ENCODE peak calls at places on chromosomes 5 and 9, in seven cellular contexts. One of them, this sample, is unnamed.

GRCh38 chr5:4804619-4805211 is 335.4 kb upstream of the ADAMTS16 start:
- DNase-seq in foreskin keratinocyte: no peak
- DNase-seq in fibroblast of lung: no peak
- DNase-seq in chondrocyte: no peak
- DNase-seq in fibroblast of pulmonary artery: no peak
- DNase-seq in lower leg skin: no peak
- DNase-seq in neural crest cell: no peak
- DNase-seq in this sample: no peak

GRCh38 chr9:20987521-20987920 is 43.9 kb downstream of the HACD4 start:
- DNase-seq in fibroblast of pulmonary artery: no peak
- DNase-seq in chondrocyte: no peak
- DNase-seq in neural crest cell: no peak
- DNase-seq in lower leg skin: no peak
- DNase-seq in foreskin keratinocyte: no peak
- DNase-seq in fibroblast of lung: no peak
- DNase-seq in this sample: no peak

GRCh38 chr9:136808781-136809158 is 1.0 kb downstream of the RABL6 start:
- DNase-seq in fibroblast of pulmonary artery: peak
- DNase-seq in chondrocyte: no peak
- DNase-seq in foreskin keratinocyte: no peak
- DNase-seq in lower leg skin: no peak
- DNase-seq in fibroblast of lung: peak
- DNase-seq in neural crest cell: no peak
- DNase-seq in this sample: no peak

GRCh38 chr5:94761786-94762185 is 143.3 kb downstream of the SLF1 start:
- DNase-seq in fibroblast of pulmonary artery: no peak
- DNase-seq in neural crest cell: no peak
- DNase-seq in fibroblast of lung: no peak
- DNase-seq in chondrocyte: no peak
- DNase-seq in foreskin keratinocyte: no peak
- DNase-seq in lower leg skin: no peak
- DNase-seq in this sample: no peak

GRCh38 chr5:123089572-123089970 is 530 bp downstream of the PRDM6 start:
- DNase-seq in chondrocyte: no peak
- DNase-seq in fibroblast of pulmonary artery: peak
- DNase-seq in fibroblast of lung: peak
- DNase-seq in foreskin keratinocyte: peak
- DNase-seq in neural crest cell: peak
- DNase-seq in lower leg skin: no peak
- DNase-seq in this sample: peak

GRCh38 chr9:120402741-120403542 is 177.0 kb downstream of the CDK5RAP2 start:
- DNase-seq in fibroblast of pulmonary artery: peak
- DNase-seq in lower leg skin: no peak
- DNase-seq in foreskin keratinocyte: peak
- DNase-seq in neural crest cell: no peak
- DNase-seq in fibroblast of lung: peak
- DNase-seq in chondrocyte: no peak
- DNase-seq in this sample: no peak

GRCh38 chr9:99016681-99017387 is 73.1 kb downstream of the COL15A1 start:
- DNase-seq in fibroblast of pulmonary artery: no peak
- DNase-seq in foreskin keratinocyte: no peak
- DNase-seq in neural crest cell: no peak
- DNase-seq in lower leg skin: no peak
- DNase-seq in fibroblast of lung: no peak
- DNase-seq in chondrocyte: no peak
- DNase-seq in this sample: peak

GRCh38 chr5:31921852-31922305 is 252.2 kb downstream of the GOLPH3 start:
- DNase-seq in lower leg skin: no peak
- DNase-seq in fibroblast of pulmonary artery: peak
- DNase-seq in foreskin keratinocyte: peak
- DNase-seq in neural crest cell: no peak
- DNase-seq in chondrocyte: no peak
- DNase-seq in fibroblast of lung: peak
- DNase-seq in this sample: no peak

GRCh38 chr9:7827792-7828191 is 28.2 kb upstream of the DMAC1 start:
- DNase-seq in foreskin keratinocyte: no peak
- DNase-seq in chondrocyte: no peak
- DNase-seq in fibroblast of lung: no peak
- DNase-seq in fibroblast of pulmonary artery: no peak
- DNase-seq in lower leg skin: no peak
- DNase-seq in neural crest cell: no peak
- DNase-seq in this sample: no peak

GRCh38 chr9:100354121-100354800 is 1.5 kb upstream of the TEX10 start:
- DNase-seq in fibroblast of lung: no peak
- DNase-seq in fibroblast of pulmonary artery: no peak
- DNase-seq in chondrocyte: no peak
- DNase-seq in foreskin keratinocyte: no peak
- DNase-seq in neural crest cell: no peak
- DNase-seq in lower leg skin: no peak
- DNase-seq in this sample: no peak

GRCh38 chr5:174617285-174617684 is 107.1 kb upstream of the MSX2 start:
- DNase-seq in foreskin keratinocyte: no peak
- DNase-seq in fibroblast of lung: no peak
- DNase-seq in neural crest cell: no peak
- DNase-seq in lower leg skin: no peak
- DNase-seq in chondrocyte: no peak
- DNase-seq in fibroblast of pulmonary artery: no peak
- DNase-seq in this sample: no peak

GRCh38 chr9:71308454-71308853 is 187.0 kb upstream of the TRPM3 start:
- DNase-seq in chondrocyte: no peak
- DNase-seq in neural crest cell: no peak
- DNase-seq in foreskin keratinocyte: no peak
- DNase-seq in fibroblast of pulmonary artery: no peak
- DNase-seq in lower leg skin: no peak
- DNase-seq in fibroblast of lung: no peak
- DNase-seq in this sample: no peak

GRCh38 chr9:69502671-69503301 is 169.4 kb downstream of the APBA1 start:
- DNase-seq in lower leg skin: no peak
- DNase-seq in foreskin keratinocyte: peak
- DNase-seq in chondrocyte: no peak
- DNase-seq in fibroblast of pulmonary artery: peak
- DNase-seq in fibroblast of lung: peak
- DNase-seq in neural crest cell: no peak
- DNase-seq in this sample: no peak

GRCh38 chr5:122190156-122190555 is 60.8 kb downstream of the ZNF474 start:
- DNase-seq in fibroblast of pulmonary artery: peak
- DNase-seq in chondrocyte: no peak
- DNase-seq in foreskin keratinocyte: no peak
- DNase-seq in fibroblast of lung: peak
- DNase-seq in lower leg skin: no peak
- DNase-seq in neural crest cell: no peak
- DNase-seq in this sample: no peak

GRCh38 chr5:128869970-128870747 is 95.1 kb upstream of the SLC27A6 start:
- DNase-seq in lower leg skin: no peak
- DNase-seq in fibroblast of pulmonary artery: no peak
- DNase-seq in chondrocyte: no peak
- DNase-seq in fibroblast of lung: no peak
- DNase-seq in neural crest cell: no peak
- DNase-seq in foreskin keratinocyte: no peak
- DNase-seq in this sample: no peak

GRCh38 chr9:128116104-128117083 is 11.1 kb downstream of the PTGES2 start:
- DNase-seq in lower leg skin: no peak
- DNase-seq in neural crest cell: no peak
- DNase-seq in fibroblast of lung: no peak
- DNase-seq in fibroblast of pulmonary artery: no peak
- DNase-seq in chondrocyte: peak
- DNase-seq in foreskin keratinocyte: no peak
- DNase-seq in this sample: no peak

GRCh38 chr9:6907772-6908381 is 150.1 kb downstream of the KDM4C start:
- DNase-seq in chondrocyte: no peak
- DNase-seq in neural crest cell: peak
- DNase-seq in foreskin keratinocyte: no peak
- DNase-seq in lower leg skin: no peak
- DNase-seq in fibroblast of lung: peak
- DNase-seq in fibroblast of pulmonary artery: peak
- DNase-seq in this sample: no peak

GRCh38 chr5:143142596-143143435 is 260.7 kb downstream of the NR3C1 start:
- DNase-seq in fibroblast of lung: peak
- DNase-seq in neural crest cell: no peak
- DNase-seq in chondrocyte: no peak
- DNase-seq in foreskin keratinocyte: peak
- DNase-seq in fibroblast of pulmonary artery: peak
- DNase-seq in lower leg skin: peak
- DNase-seq in this sample: peak

GRCh38 chr5:128711216-128711615 is 173.2 kb upstream of the FBN2 start:
- DNase-seq in lower leg skin: no peak
- DNase-seq in fibroblast of lung: peak
- DNase-seq in chondrocyte: no peak
- DNase-seq in foreskin keratinocyte: no peak
- DNase-seq in fibroblast of pulmonary artery: peak
- DNase-seq in neural crest cell: no peak
- DNase-seq in this sample: no peak

GRCh38 chr5:124712724-124713305 is 33.6 kb downstream of the ZNF608 start:
- DNase-seq in fibroblast of pulmonary artery: no peak
- DNase-seq in foreskin keratinocyte: no peak
- DNase-seq in neural crest cell: no peak
- DNase-seq in chondrocyte: no peak
- DNase-seq in fibroblast of lung: no peak
- DNase-seq in lower leg skin: no peak
- DNase-seq in this sample: no peak

GRCh38 chr9:135923508-135923907 is 16.2 kb upstream of the CAMSAP1 start:
- DNase-seq in chondrocyte: no peak
- DNase-seq in fibroblast of pulmonary artery: no peak
- DNase-seq in neural crest cell: no peak
- DNase-seq in foreskin keratinocyte: no peak
- DNase-seq in lower leg skin: no peak
- DNase-seq in fibroblast of lung: no peak
- DNase-seq in this sample: no peak

GRCh38 chr5:146538441-146538840 is 22.5 kb upstream of the GPR151 start:
- DNase-seq in foreskin keratinocyte: no peak
- DNase-seq in chondrocyte: no peak
- DNase-seq in fibroblast of pulmonary artery: no peak
- DNase-seq in neural crest cell: no peak
- DNase-seq in fibroblast of lung: no peak
- DNase-seq in lower leg skin: no peak
- DNase-seq in this sample: no peak

GRCh38 chr9:19521205-19521604 is 112.4 kb downstream of the ACER2 start:
- DNase-seq in chondrocyte: no peak
- DNase-seq in neural crest cell: no peak
- DNase-seq in lower leg skin: no peak
- DNase-seq in foreskin keratinocyte: no peak
- DNase-seq in fibroblast of lung: no peak
- DNase-seq in fibroblast of pulmonary artery: no peak
- DNase-seq in this sample: no peak
- TF ChIP-seq CTCF in chondrocyte: no peak
- TF ChIP-seq CTCF in neural crest cell: no peak
- TF ChIP-seq CTCF in lower leg skin: no peak
- TF ChIP-seq CTCF in foreskin keratinocyte: no peak
- TF ChIP-seq CTCF in fibroblast of lung: no peak
- TF ChIP-seq CTCF in fibroblast of pulmonary artery: no peak
- TF ChIP-seq CTCF in this sample: no peak

DNA sequence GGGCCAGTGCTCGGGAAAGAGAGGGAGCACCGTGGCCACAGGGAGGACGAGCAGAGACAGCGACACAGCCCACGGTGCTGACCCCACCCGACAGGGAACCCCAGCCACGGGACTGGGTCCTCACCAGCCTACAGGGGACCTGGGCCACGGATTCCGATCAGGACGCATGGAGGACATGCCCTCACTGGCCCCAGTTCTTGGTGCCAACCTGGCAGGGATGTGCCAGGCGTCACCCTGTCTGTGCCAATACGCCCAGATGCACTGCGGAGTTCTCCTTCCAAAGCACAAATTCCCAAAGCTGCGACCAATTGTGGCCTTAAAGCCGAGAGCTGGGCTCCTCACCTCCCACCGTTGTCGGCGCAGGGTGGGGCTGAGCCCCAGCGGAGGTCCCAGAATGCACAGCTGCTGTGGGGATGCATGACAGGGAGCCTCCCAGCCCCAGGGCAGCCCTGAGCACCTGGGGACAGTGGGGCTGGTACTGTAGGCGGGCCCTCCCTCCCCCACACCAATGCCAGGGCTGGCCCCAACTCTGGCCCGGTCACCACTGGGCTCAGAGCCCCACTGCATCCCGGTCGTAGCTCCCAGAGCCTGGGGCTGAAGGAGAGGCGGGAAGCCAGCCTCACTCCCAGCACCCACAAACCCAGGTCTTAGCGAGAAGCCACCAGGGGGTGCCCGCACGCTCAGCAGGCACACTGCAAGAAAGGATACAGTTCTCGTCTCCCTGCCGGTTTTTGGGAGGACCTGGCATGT is 44.2 kb downstream of the NKD2 start:
- DNase-seq in foreskin keratinocyte: no peak
- DNase-seq in neural crest cell: no peak
- DNase-seq in lower leg skin: no peak
- DNase-seq in fibroblast of pulmonary artery: no peak
- DNase-seq in chondrocyte: no peak
- DNase-seq in fibroblast of lung: no peak
- DNase-seq in this sample: no peak
- TF ChIP-seq CTCF in foreskin keratinocyte: peak
- TF ChIP-seq CTCF in neural crest cell: no peak
- TF ChIP-seq CTCF in lower leg skin: no peak
- TF ChIP-seq CTCF in fibroblast of pulmonary artery: no peak
- TF ChIP-seq CTCF in chondrocyte: no peak
- TF ChIP-seq CTCF in fibroblast of lung: no peak
- TF ChIP-seq CTCF in this sample: no peak

DNA sequence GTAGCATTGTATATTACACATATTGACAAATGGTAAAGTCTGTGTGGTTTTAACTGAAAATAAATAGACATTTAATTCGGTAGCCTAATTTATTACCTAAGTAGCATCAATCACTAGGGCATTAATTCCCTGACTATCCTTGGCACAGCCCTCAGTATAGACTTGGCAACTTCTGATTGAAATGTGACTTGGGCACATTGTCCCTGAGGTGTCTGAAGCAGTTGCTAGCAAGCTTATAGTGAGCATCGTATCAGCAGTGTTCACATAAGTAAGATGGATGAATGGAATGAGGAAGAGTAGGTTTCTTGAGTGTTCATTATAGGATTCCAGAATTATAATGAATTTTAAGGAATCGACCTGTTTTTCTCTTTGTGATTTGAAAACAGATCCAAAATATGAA is 16.1 kb downstream of the LURAP1L start:
- DNase-seq in chondrocyte: no peak
- DNase-seq in foreskin keratinocyte: no peak
- DNase-seq in neural crest cell: no peak
- DNase-seq in fibroblast of lung: no peak
- DNase-seq in fibroblast of pulmonary artery: no peak
- DNase-seq in lower leg skin: no peak
- DNase-seq in this sample: no peak
- TF ChIP-seq CTCF in chondrocyte: no peak
- TF ChIP-seq CTCF in foreskin keratinocyte: no peak
- TF ChIP-seq CTCF in neural crest cell: no peak
- TF ChIP-seq CTCF in fibroblast of lung: no peak
- TF ChIP-seq CTCF in fibroblast of pulmonary artery: no peak
- TF ChIP-seq CTCF in lower leg skin: no peak
- TF ChIP-seq CTCF in this sample: no peak

DNA sequence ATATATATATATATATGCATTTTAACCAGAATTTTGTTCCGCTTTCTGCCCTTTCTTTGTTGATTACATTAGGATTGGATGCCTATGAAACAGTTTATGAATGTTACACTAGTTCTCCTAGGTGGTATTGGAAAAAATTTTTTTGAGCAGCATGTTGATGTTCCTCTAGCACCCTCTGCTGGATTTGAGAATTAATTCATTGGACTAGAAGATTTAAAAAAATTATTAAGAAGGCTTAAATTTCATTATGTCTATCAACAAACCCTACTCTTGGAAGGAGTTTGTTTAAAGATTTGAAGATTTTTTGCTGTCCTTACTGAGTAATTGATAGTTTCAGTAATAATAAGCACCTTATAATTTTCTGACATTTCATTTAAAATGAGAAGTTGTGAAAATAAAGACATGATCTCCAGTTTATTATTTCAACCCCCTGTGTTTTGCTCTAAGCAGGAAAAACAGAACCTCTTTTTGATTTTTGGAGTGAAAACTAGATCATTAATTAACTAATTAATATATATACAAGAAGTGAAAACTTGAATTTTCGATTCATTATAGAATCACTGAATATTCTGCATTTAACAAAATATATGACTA is 89.6 kb downstream of the CCDC171 start:
- DNase-seq in foreskin keratinocyte: peak
- DNase-seq in lower leg skin: no peak
- DNase-seq in fibroblast of lung: peak
- DNase-seq in neural crest cell: no peak
- DNase-seq in chondrocyte: no peak
- DNase-seq in fibroblast of pulmonary artery: peak
- DNase-seq in this sample: no peak
- TF ChIP-seq CTCF in foreskin keratinocyte: peak
- TF ChIP-seq CTCF in lower leg skin: no peak
- TF ChIP-seq CTCF in fibroblast of lung: peak
- TF ChIP-seq CTCF in neural crest cell: peak
- TF ChIP-seq CTCF in chondrocyte: peak
- TF ChIP-seq CTCF in fibroblast of pulmonary artery: peak
- TF ChIP-seq CTCF in this sample: peak

This sample was measured in mesothelial cell of epicardium.